ENCODE peak calls at places on chromosomes 3 and 15, in nine cellular contexts. Q is NCI-H2081; S is occipital lobe; H is RWPE1; Y is activated naive CD8-positive, alpha-beta T cell treated with anti-CD3 and anti-CD28 coated beads for 36 hours; C is brain microvascular endothelial cell; E is BE2C; T is aorta; N is right lobe of liver. A is an unnamed sample.

GRCh38 chr3:193313448-193313958 is 65.0 kb downstream of the ATP13A5 start:
- DNase-seq in N (no peak), H (no peak), Q (no peak), Y (no peak), T (no peak), S (no peak), E (no peak), C (no peak), A (no peak)

GRCh38 chr15:62288361-62289017 is 123.4 kb upstream of the C2CD4B start:
- DNase-seq in E (no peak), S (no peak), C (no peak), N (no peak), T (no peak), Y (no peak), Q (no peak), H (no peak), A (no peak)

GRCh38 chr3:100144255-100144866 is 30.1 kb upstream of the FILIP1L start:
- DNase-seq in T (no peak), N (no peak), C (no peak), S (no peak), E (no peak), H (no peak), Q (no peak), Y (no peak), A (no peak)

GRCh38 chr3:128864351-128864811 is 15.0 kb upstream of the ACAD9 start:
- DNase-seq in C (no peak), S (peak; percentile 62), T (no peak), N (no peak), Y (no peak), E (no peak), Q (no peak), H (no peak), A (no peak)

GRCh38 chr3:30347679-30348216 is 258.7 kb upstream of the TGFBR2 start:
- DNase-seq in Q (no peak), H (peak; percentile 71), E (no peak), C (peak; percentile 91), N (no peak), T (no peak), Y (peak; percentile 44), S (no peak), A (no peak)

GRCh38 chr15:68271854-68272471 is 5.6 kb upstream of the FEM1B start:
- DNase-seq in Q (no peak), S (peak; percentile 57), E (peak; percentile 24), C (peak; percentile 76), H (peak; percentile 96), N (peak; percentile 42), Y (no peak), T (no peak), A (no peak)

GRCh38 chr3:151537751-151538150 is 76.9 kb upstream of the IGSF10 start:
- DNase-seq in C (no peak), E (no peak), Y (no peak), S (no peak), T (no peak), Q (no peak), N (no peak), H (no peak), A (no peak)

GRCh38 chr15:50145451-50145872 is 26.4 kb upstream of the ATP8B4 start:
- DNase-seq in T (no peak), S (no peak), H (peak; percentile 79), C (peak; percentile 65), E (peak; percentile 28), N (no peak), Q (peak; percentile 68), Y (no peak), A (peak; percentile 34)

GRCh38 chr3:42683875-42684593 is 1.3 kb upstream of the KLHL40 start:
- DNase-seq in Q (no peak), T (peak; percentile 88), S (peak; percentile 84), Y (no peak), H (peak; percentile 97), N (no peak), C (peak; percentile 96), E (peak; percentile 24), A (no peak)

GRCh38 chr15:22963546-22964125 is 16.5 kb downstream of the CYFIP1 start:
- DNase-seq in N (no peak), T (peak; percentile 73), Y (no peak), C (no peak), Q (no peak), E (no peak), H (peak; percentile 26), S (no peak), A (no peak)

GRCh38 chr3:45994661-45995369 is 809 bp downstream of the FYCO1 start:
- DNase-seq in S (no peak), Y (peak; percentile 69), C (no peak), E (no peak), Q (no peak), N (peak; percentile 39), H (peak; percentile 12), T (no peak), A (no peak)

GRCh38 chr3:13822042-13822441 is 57.8 kb downstream of the WNT7A start:
- DNase-seq in Q (no peak), T (peak; percentile 31), S (no peak), N (no peak), E (no peak), C (peak; percentile 4), H (peak; percentile 54), Y (no peak), A (no peak)

GRCh38 chr3:100209948-100210776 is 50.6 kb upstream of the TBC1D23 start:
- DNase-seq in Q (peak; percentile 13), Y (no peak), T (no peak), H (no peak), N (no peak), S (no peak), C (no peak), E (no peak), A (no peak)

GRCh38 chr3:32973982-32974381 is 22.5 kb downstream of the CCR4 start:
- DNase-seq in C (peak; percentile 3), S (no peak), N (no peak), T (no peak), Y (no peak), E (no peak), Q (no peak), H (no peak), A (no peak)

GRCh38 chr3:102449341-102449740 is 14.5 kb downstream of the ZPLD1 start:
- DNase-seq in S (no peak), Y (no peak), Q (no peak), T (no peak), C (peak; percentile 54), E (peak; percentile 20), N (no peak), H (no peak), A (no peak)

GRCh38 chr15:90807687-90808086 is 60.7 kb upstream of the FURIN start:
- DNase-seq in N (no peak), Q (no peak), Y (no peak), H (no peak), S (no peak), T (no peak), E (no peak), C (no peak), A (no peak)

GRCh38 chr3:58528629-58529028 is 8.4 kb downstream of the ACOX2 start:
- DNase-seq in S (no peak), E (peak; percentile 35), N (peak; percentile 63), Q (peak; percentile 60), C (no peak), Y (no peak), H (peak; percentile 61), T (no peak), A (no peak)

GRCh38 chr15:81573098-81573746 is 199.2 kb upstream of the TMC3 start:
- DNase-seq in Q (no peak), S (no peak), E (no peak), Y (no peak), N (no peak), H (no peak), C (no peak), T (no peak), A (no peak)

GRCh38 chr15:38002883-38003477 is 68.5 kb downstream of the TMCO5A start:
- DNase-seq in Q (peak; percentile 41), S (no peak), E (peak; percentile 62), N (peak; percentile 47), T (peak; percentile 75), Y (peak; percentile 11), H (peak; percentile 34), C (peak; percentile 85), A (no peak)

GRCh38 chr3:27483117-27484001 is 825 bp downstream of the SLC4A7 start:
- DNase-seq in H (peak; percentile 23), N (peak; percentile 57), S (peak; percentile 46), T (peak; percentile 88), Q (peak; percentile 49), E (peak; percentile 33), C (peak; percentile 61), Y (peak; percentile 32), A (no peak)

GRCh38 chr15:40843183-40843884 is 514 bp upstream of the SPINT1 start:
- DNase-seq in E (no peak), S (no peak), H (no peak), N (no peak), T (peak; percentile 59), Y (no peak), Q (no peak), C (no peak), A (no peak)

GRCh38 chr15:88987951-88988671 is 74.9 kb upstream of the MFGE8 start:
- DNase-seq in T (no peak), C (no peak), N (no peak), Y (no peak), E (no peak), S (no peak), H (no peak), Q (no peak), A (no peak)

GRCh38 chr15:26294062-26294689 is 431.0 kb upstream of the ATP10A start:
- DNase-seq in N (no peak), C (no peak), E (no peak), H (no peak), Q (no peak), T (no peak), S (no peak), Y (no peak), A (no peak)

GRCh38 chr15:52095597-52096262 is 16.8 kb downstream of the BCL2L10 start:
- DNase-seq in T (no peak), C (peak; percentile 81), Y (no peak), Q (no peak), H (peak; percentile 79), N (no peak), E (no peak), S (no peak), A (no peak)

GRCh38 chr15:61116830-61117229 is 112.3 kb downstream of the RORA start:
- DNase-seq in N (no peak), Y (no peak), C (no peak), Q (peak; percentile 84), H (no peak), S (no peak), E (no peak), T (no peak), A (no peak)

GRCh38 chr3:50189274-50189673 is 2.1 kb upstream of the GNAT1 start:
- DNase-seq in T (peak; percentile 91), H (peak; percentile 62), N (peak; percentile 73), Q (peak; percentile 52), S (peak; percentile 68), E (peak; percentile 77), Y (peak; percentile 53), C (peak; percentile 76), A (peak; percentile 23)

GRCh38 chr3:115727135-115727534 is 103.8 kb downstream of the GAP43 start:
- DNase-seq in E (no peak), C (no peak), H (no peak), N (no peak), S (no peak), Q (no peak), T (no peak), Y (no peak), A (no peak)

GRCh38 chr3:111071257-111072015 is at the start of gene NECTIN3:
- DNase-seq in C (peak; percentile 97), H (peak; percentile 85), E (peak; percentile 90), Y (peak; percentile 81), N (peak; percentile 96), T (peak; percentile 98), Q (peak; percentile 86), S (peak; percentile 95), A (peak; percentile 76)

GRCh38 chr15:89629829-89630228 is 25.4 kb downstream of the KIF7 start:
- DNase-seq in N (no peak), T (no peak), C (no peak), Q (no peak), H (no peak), E (no peak), Y (no peak), S (no peak), A (no peak)

GRCh38 chr3:177827517-177828249 is 630.4 kb upstream of the TBL1XR1 start:
- DNase-seq in H (peak; percentile 55), N (no peak), E (no peak), C (peak; percentile 73), Y (no peak), S (no peak), T (no peak), Q (no peak), A (no peak)

GRCh38 chr3:52313774-52314188 is 2.3 kb upstream of the DNAH1 start:
- DNase-seq in T (no peak), E (no peak), Y (peak; percentile 27), N (no peak), Q (no peak), S (no peak), C (peak; percentile 47), H (no peak), A (no peak)